ENCODE peak calls at places on chromosome 1, in four cellular contexts. M is ovary, A is IMR-90, T is HCT116. S is an unnamed sample.

GRCh38 chr1:112849425-112849966 is 106.5 kb downstream of the SLC16A1 start:
- DNase-seq in M (no peak), A (peak; percentile 33), T (no peak), S (peak; percentile 81)

GRCh38 chr1:6212193-6212959 is 6.5 kb downstream of the RNF207 start:
- DNase-seq in M (no peak), A (no peak), T (no peak), S (no peak)

GRCh38 chr1:58901008-58901407 is 117.2 kb upstream of the JUN start:
- DNase-seq in M (no peak), A (peak; percentile 51), T (no peak), S (no peak)

GRCh38 chr1:59156526-59157196 is 140.2 kb upstream of the FGGY start:
- DNase-seq in M (no peak), A (no peak), T (peak; percentile 60), S (no peak)

GRCh38 chr1:59455206-59455605 is 158.3 kb downstream of the FGGY start:
- DNase-seq in M (no peak), A (peak; percentile 80), T (no peak), S (no peak)

GRCh38 chr1:217948741-217949140 is 317.6 kb downstream of the SPATA17 start:
- DNase-seq in M (no peak), A (no peak), T (no peak), S (no peak)

GRCh38 chr1:56330400-56331026 is 248.8 kb downstream of the PLPP3 start:
- DNase-seq in M (no peak), A (peak; percentile 84), T (no peak), S (no peak)

GRCh38 chr1:41713557-41714327 is 205.0 kb downstream of the HIVEP3 start:
- DNase-seq in M (no peak), A (peak; percentile 92), T (no peak), S (no peak)

GRCh38 chr1:111062624-111063023 is 77.3 kb downstream of the DRAM2 start:
- DNase-seq in M (no peak), A (no peak), T (no peak), S (no peak)

GRCh38 chr1:22362626-22363402 is 88.8 kb upstream of the ZBTB40 start:
- DNase-seq in M (no peak), A (no peak), T (no peak), S (no peak)

GRCh38 chr1:109396971-109397370 is 747 bp downstream of the SORT1 start:
- DNase-seq in M (no peak), A (no peak), T (no peak), S (no peak)

GRCh38 chr1:21868941-21869454 is 56.9 kb downstream of the LDLRAD2 start:
- DNase-seq in M (no peak), A (no peak), T (no peak), S (no peak)

GRCh38 chr1:223405507-223405906 is 12.3 kb downstream of the CCDC185 start:
- DNase-seq in M (no peak), A (no peak), T (no peak), S (no peak)

GRCh38 chr1:159429074-159429861 is 2.7 kb upstream of the OR10J4 start:
- DNase-seq in M (no peak), A (peak; percentile 24), T (no peak), S (no peak)

GRCh38 chr1:110606784-110607662 is 865 bp upstream of the KCNA2 start:
- DNase-seq in M (no peak), A (no peak), T (no peak), S (peak; percentile 63)

GRCh38 chr1:228363686-228364067 is 43.0 kb downstream of the TRIM11 start:
- DNase-seq in M (no peak), A (no peak), T (no peak), S (no peak)

GRCh38 chr1:223188618-223189356 is 45.7 kb upstream of the TLR5 start:
- DNase-seq in M (no peak), A (no peak), T (no peak), S (no peak)

GRCh38 chr1:222084996-222085395 is 343.1 kb upstream of the DUSP10 start:
- DNase-seq in M (no peak), A (peak; percentile 62), T (no peak), S (no peak)

GRCh38 chr1:177355575-177355974 is 184.8 kb downstream of the BRINP2 start:
- DNase-seq in M (no peak), A (peak; percentile 19), T (no peak), S (peak; percentile 62)

GRCh38 chr1:204506091-204506968 is 9.9 kb upstream of the MDM4 start:
- DNase-seq in M (peak; percentile 60), A (peak; percentile 95), T (peak; percentile 88), S (peak; percentile 87)

GRCh38 chr1:46184920-46185658 is 8.8 kb upstream of the P3R3URF start:
- DNase-seq in M (no peak), A (no peak), T (no peak), S (no peak)

GRCh38 chr1:27724961-27725373 is 794 bp upstream of the FAM76A start:
- DNase-seq in M (peak; percentile 40), A (no peak), T (no peak), S (peak; percentile 25)

GRCh38 chr1:93219443-93219842 is 38.9 kb downstream of the CCDC18 start:
- DNase-seq in M (no peak), A (no peak), T (no peak), S (no peak)

GRCh38 chr1:235098547-235098946 is 30.1 kb downstream of the TOMM20 start:
- DNase-seq in M (no peak), A (no peak), T (no peak), S (no peak)

GRCh38 chr1:160466966-160467365 is 56.1 kb downstream of the SLAMF6 start:
- DNase-seq in M (no peak), A (no peak), T (no peak), S (no peak)
- TF ChIP-seq POLR2A in M (no peak), A (no peak), T (no peak), S (no peak)

DNA sequence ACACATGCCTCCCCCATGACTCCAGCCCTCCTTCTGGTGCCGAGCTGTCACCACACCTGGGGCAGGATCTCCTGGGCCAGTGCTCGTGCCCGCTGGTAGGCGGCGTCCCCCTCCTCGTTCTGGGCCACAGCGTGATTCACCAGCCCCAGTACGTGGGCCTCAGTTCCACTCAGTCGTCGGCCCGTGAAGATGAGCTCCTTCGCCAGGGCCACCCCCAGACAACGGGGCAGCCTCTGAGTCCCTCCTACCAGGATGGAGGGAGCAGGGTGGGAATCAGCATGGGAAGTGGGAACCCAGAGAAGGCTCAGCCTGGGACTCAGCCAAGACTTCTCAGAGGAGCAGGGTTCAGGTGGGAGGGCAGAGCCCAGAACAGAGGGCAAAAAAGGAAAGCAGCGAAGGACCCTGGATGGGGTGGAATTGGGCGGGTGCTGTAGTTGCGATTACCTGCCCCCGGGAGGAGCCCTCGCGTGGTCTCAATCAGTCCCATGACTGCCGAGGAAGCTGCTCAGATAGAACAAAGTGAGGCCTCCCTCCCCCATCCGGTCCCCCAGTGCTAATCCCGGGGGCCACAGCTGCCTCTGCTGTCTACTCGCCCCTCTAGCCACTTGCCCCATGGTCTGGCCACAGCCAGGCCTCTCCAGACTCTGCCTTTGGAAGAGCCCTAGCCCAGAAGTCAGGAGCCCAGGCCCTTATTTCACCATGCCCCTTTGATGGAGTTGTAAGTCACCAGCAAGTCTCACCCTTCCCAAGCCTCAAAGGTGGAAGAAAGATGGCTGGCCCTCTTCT is 16.8 kb downstream of the ECHDC2 start:
- DNase-seq in M (no peak), A (no peak), T (peak; percentile 10), S (peak; percentile 38)
- TF ChIP-seq POLR2A in M (no peak), A (no peak), T (no peak), S (no peak)

GRCh38 chr1:153633161-153633746 is 612 bp upstream of the CHTOP start:
- DNase-seq in M (no peak), A (no peak), T (no peak), S (no peak)
- TF ChIP-seq POLR2A in M (no peak), A (no peak), T (no peak), S (no peak)

DNA sequence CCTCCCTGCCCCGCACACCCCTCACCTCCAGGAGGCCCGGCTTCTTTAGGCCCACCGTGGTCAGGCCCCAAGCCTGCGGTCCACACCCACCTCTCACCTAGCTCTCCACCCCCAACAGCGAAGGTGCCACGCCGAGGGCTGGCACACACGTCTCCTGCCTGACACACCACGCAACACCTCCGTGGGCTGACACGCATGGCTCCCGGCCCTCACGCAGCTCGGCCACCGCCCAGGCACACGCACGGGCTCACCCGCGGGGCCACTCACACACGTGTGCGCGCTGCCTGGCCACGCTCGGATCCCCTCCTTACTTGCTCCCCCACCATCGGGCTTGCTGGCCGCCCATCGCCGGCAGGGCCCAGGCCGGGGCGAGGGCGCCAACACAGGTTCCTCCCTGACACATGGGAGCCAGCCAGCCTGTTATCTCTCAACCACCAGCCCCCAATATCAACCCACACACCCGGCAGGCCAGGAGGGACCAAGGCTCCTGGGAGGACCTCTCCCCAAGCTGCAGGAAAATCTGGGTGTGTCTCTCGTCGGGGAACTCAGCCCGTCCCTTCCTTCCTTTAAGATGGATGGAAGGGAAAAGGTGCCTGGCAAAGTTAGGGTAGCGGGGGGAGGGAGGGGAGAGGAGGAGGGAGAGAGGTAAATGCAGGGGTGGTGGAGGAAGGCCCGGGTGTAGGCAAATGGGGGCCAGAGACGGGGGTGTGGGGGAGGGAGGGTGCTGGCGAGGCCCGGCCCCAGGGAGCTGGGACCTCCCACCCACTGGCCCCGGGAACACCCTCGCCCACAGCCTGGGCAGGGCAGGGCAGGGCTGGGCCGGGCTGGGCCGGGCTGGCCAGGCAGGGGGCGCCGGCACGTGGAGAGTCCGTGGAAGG is 546 bp downstream of the ELOVL1 start:
- DNase-seq in M (peak; percentile 41), A (no peak), T (peak; percentile 46), S (no peak)
- TF ChIP-seq POLR2A in M (no peak), A (peak; percentile 26), T (no peak), S (no peak)

S was measured in H1.